ENCODE peak calls at places on chromosomes 3 and 15, in four cellular contexts. M is EL, C is GM10248, U is activated T-cell treated with anti-CD3 and anti-CD28 coated beads for 1 hour. Y is an unnamed sample.

GRCh38 chr3:194255252-194256039 is 95.7 kb downstream of the CPN2 start:
- DNase-seq in M (no peak), C (peak; percentile 49), U (peak; percentile 15), Y (peak; percentile 92)

GRCh38 chr3:150220041-150220440 is 188.1 kb upstream of the TSC22D2 start:
- DNase-seq in M (no peak), C (no peak), U (no peak), Y (no peak)

GRCh38 chr3:63763156-63763555 is 55.9 kb upstream of the C3orf49 start:
- DNase-seq in M (peak; percentile 46), C (no peak), U (no peak), Y (no peak)

GRCh38 chr15:99181544-99181943 is 67.8 kb downstream of the TTC23 start:
- DNase-seq in M (no peak), C (no peak), U (no peak), Y (peak; percentile 37)

GRCh38 chr3:153138267-153139210 is 23.5 kb upstream of the RAP2B start:
- DNase-seq in M (peak; percentile 95), C (peak; percentile 39), U (no peak), Y (peak; percentile 96)

GRCh38 chr15:78950906-78951840 is 6.3 kb upstream of the CTSH start:
- DNase-seq in M (no peak), C (no peak), U (no peak), Y (peak; percentile 31)

GRCh38 chr3:32200490-32200889 is 38.0 kb upstream of the CMTM8 start:
- DNase-seq in M (no peak), C (no peak), U (no peak), Y (no peak)

GRCh38 chr3:47802734-47803477 is at the start of gene DHX30:
- DNase-seq in M (peak; percentile 85), C (peak; percentile 94), U (peak; percentile 73), Y (peak; percentile 90)

GRCh38 chr3:104206925-104207324 is 1159.8 kb upstream of the ALCAM start:
- DNase-seq in M (no peak), C (no peak), U (no peak), Y (no peak)

GRCh38 chr3:66997560-66998074 is 490 bp upstream of the KBTBD8 start:
- DNase-seq in M (peak; percentile 59), C (no peak), U (no peak), Y (no peak)

GRCh38 chr3:137809523-137809922 is 45.4 kb downstream of the SOX14 start:
- DNase-seq in M (no peak), C (no peak), U (no peak), Y (no peak)

GRCh38 chr3:111769110-111769509 is 90.0 kb upstream of the PHLDB2 start:
- DNase-seq in M (no peak), C (no peak), U (no peak), Y (no peak)

GRCh38 chr15:90232941-90233700 is 620 bp downstream of the CIB1 start:
- DNase-seq in M (peak; percentile 56), C (peak; percentile 34), U (peak; percentile 30), Y (peak; percentile 59)

GRCh38 chr15:28991236-28992171 is 105.7 kb downstream of the APBA2 start:
- DNase-seq in M (no peak), C (no peak), U (no peak), Y (no peak)

GRCh38 chr3:171640520-171641412 is 169.5 kb downstream of the PLD1 start:
- DNase-seq in M (peak; percentile 75), C (no peak), U (no peak), Y (peak; percentile 64)

GRCh38 chr15:78461171-78461881 is 23.3 kb downstream of the IREB2 start:
- DNase-seq in M (no peak), C (no peak), U (no peak), Y (peak; percentile 50)

GRCh38 chr15:63283126-63283525 is 5.7 kb downstream of the APH1B start:
- DNase-seq in M (no peak), C (no peak), U (no peak), Y (no peak)

GRCh38 chr15:91970142-91970541 is 116.6 kb downstream of the SLCO3A1 start:
- DNase-seq in M (no peak), C (no peak), U (no peak), Y (no peak)

GRCh38 chr15:60941448-60941847 is 287.7 kb downstream of the RORA start:
- DNase-seq in M (peak; percentile 66), C (no peak), U (no peak), Y (peak; percentile 4)

GRCh38 chr3:148211725-148212124 is 486.0 kb upstream of the AGTR1 start:
- DNase-seq in M (peak; percentile 61), C (no peak), U (no peak), Y (no peak)

GRCh38 chr3:23019596-23020300 is 183.4 kb upstream of the UBE2E2 start:
- DNase-seq in M (peak; percentile 77), C (no peak), U (no peak), Y (no peak)

GRCh38 chr3:196740476-196741400 is 1.1 kb downstream of the PAK2 start:
- DNase-seq in M (peak; percentile 63), C (no peak), U (no peak), Y (peak; percentile 71)

GRCh38 chr3:136612512-136612911 is 139.7 kb downstream of the STAG1 start:
- DNase-seq in M (peak; percentile 49), C (no peak), U (no peak), Y (no peak)

GRCh38 chr3:134374791-134375541 is 719 bp upstream of the AMOTL2 start:
- DNase-seq in M (peak; percentile 81), C (no peak), U (no peak), Y (peak; percentile 73)

GRCh38 chr15:31856581-31856980 is 173.7 kb upstream of the CHRNA7 start:
- DNase-seq in M (no peak), C (no peak), U (no peak), Y (no peak)

GRCh38 chr15:79184465-79184892 is 93.9 kb upstream of the RASGRF1 start:
- DNase-seq in M (peak; percentile 59), C (peak; percentile 74), U (peak; percentile 50), Y (peak; percentile 61)

GRCh38 chr3:73502609-73503560 is 121.9 kb downstream of the PDZRN3 start:
- DNase-seq in M (peak; percentile 87), C (peak; percentile 71), U (peak; percentile 12), Y (peak; percentile 73)

GRCh38 chr3:100900671-100901070 is 92.5 kb downstream of the ABI3BP start:
- DNase-seq in M (peak; percentile 38), C (no peak), U (no peak), Y (no peak)

GRCh38 chr15:50798684-50799083 is 33.2 kb upstream of the SPPL2A start:
- DNase-seq in M (no peak), C (no peak), U (no peak), Y (peak; percentile 55)

GRCh38 chr3:12754315-12754714 is 4.7 kb downstream of the TMEM40 start:
- DNase-seq in M (no peak), C (no peak), U (no peak), Y (no peak)

GRCh38 chr3:139120336-139120971 is 75.8 kb upstream of the PRR23C start:
- DNase-seq in M (peak; percentile 78), C (no peak), U (no peak), Y (peak; percentile 74)